ENCODE peak calls at places on chromosome 3, in seven cellular contexts. One of them, this sample, is unnamed.

GRCh38 chr3:49022751-49023171 is 840 bp downstream of the NDUFAF3 start:
- DNase-seq in hippocampal formation: no peak
- DNase-seq in activated T-cell treated with anti-CD3 and anti-CD28 coated beads, Interleukin-2, amount 50 U/mL, for 72 hours: no peak
- DNase-seq in heart left ventricle: no peak
- DNase-seq in amygdala: no peak
- DNase-seq in NCI-H82: peak; percentile 60
- DNase-seq in ELF-1: peak; percentile 53
- DNase-seq in this sample: no peak

GRCh38 chr3:101011086-101011485 is 17.9 kb upstream of the ABI3BP start:
- DNase-seq in ELF-1: no peak
- DNase-seq in NCI-H82: no peak
- DNase-seq in hippocampal formation: no peak
- DNase-seq in activated T-cell treated with anti-CD3 and anti-CD28 coated beads, Interleukin-2, amount 50 U/mL, for 72 hours: no peak
- DNase-seq in heart left ventricle: no peak
- DNase-seq in amygdala: no peak
- DNase-seq in this sample: no peak

GRCh38 chr3:172065967-172066762 is 26.8 kb downstream of the FNDC3B start:
- DNase-seq in ELF-1: no peak
- DNase-seq in amygdala: no peak
- DNase-seq in heart left ventricle: no peak
- DNase-seq in hippocampal formation: no peak
- DNase-seq in NCI-H82: peak; percentile 27
- DNase-seq in activated T-cell treated with anti-CD3 and anti-CD28 coated beads, Interleukin-2, amount 50 U/mL, for 72 hours: no peak
- DNase-seq in this sample: no peak

GRCh38 chr3:14415501-14415900 is 13.1 kb downstream of the SLC6A6 start:
- DNase-seq in ELF-1: peak; percentile 38
- DNase-seq in heart left ventricle: no peak
- DNase-seq in activated T-cell treated with anti-CD3 and anti-CD28 coated beads, Interleukin-2, amount 50 U/mL, for 72 hours: no peak
- DNase-seq in NCI-H82: no peak
- DNase-seq in hippocampal formation: no peak
- DNase-seq in amygdala: no peak
- DNase-seq in this sample: no peak

GRCh38 chr3:126373682-126374601 is 16.7 kb upstream of the KLF15 start:
- DNase-seq in ELF-1: no peak
- DNase-seq in activated T-cell treated with anti-CD3 and anti-CD28 coated beads, Interleukin-2, amount 50 U/mL, for 72 hours: no peak
- DNase-seq in heart left ventricle: no peak
- DNase-seq in NCI-H82: no peak
- DNase-seq in hippocampal formation: no peak
- DNase-seq in amygdala: peak; percentile 23
- DNase-seq in this sample: no peak

GRCh38 chr3:71951842-71952241 is 166.9 kb upstream of the PROK2 start:
- DNase-seq in hippocampal formation: no peak
- DNase-seq in ELF-1: no peak
- DNase-seq in heart left ventricle: no peak
- DNase-seq in amygdala: no peak
- DNase-seq in NCI-H82: no peak
- DNase-seq in activated T-cell treated with anti-CD3 and anti-CD28 coated beads, Interleukin-2, amount 50 U/mL, for 72 hours: no peak
- DNase-seq in this sample: no peak

GRCh38 chr3:16916840-16917239 is 32.1 kb downstream of the PLCL2 start:
- DNase-seq in amygdala: no peak
- DNase-seq in activated T-cell treated with anti-CD3 and anti-CD28 coated beads, Interleukin-2, amount 50 U/mL, for 72 hours: no peak
- DNase-seq in NCI-H82: no peak
- DNase-seq in ELF-1: no peak
- DNase-seq in hippocampal formation: no peak
- DNase-seq in heart left ventricle: no peak
- DNase-seq in this sample: no peak

GRCh38 chr3:48426944-48427629 is 2.8 kb downstream of the PLXNB1 start:
- DNase-seq in hippocampal formation: peak; percentile 52
- DNase-seq in activated T-cell treated with anti-CD3 and anti-CD28 coated beads, Interleukin-2, amount 50 U/mL, for 72 hours: no peak
- DNase-seq in heart left ventricle: no peak
- DNase-seq in NCI-H82: no peak
- DNase-seq in amygdala: peak; percentile 63
- DNase-seq in ELF-1: no peak
- DNase-seq in this sample: no peak

GRCh38 chr3:18423401-18424212 is 1.5 kb downstream of the SATB1 start:
- DNase-seq in amygdala: peak; percentile 41
- DNase-seq in NCI-H82: peak; percentile 74
- DNase-seq in activated T-cell treated with anti-CD3 and anti-CD28 coated beads, Interleukin-2, amount 50 U/mL, for 72 hours: peak; percentile 52
- DNase-seq in hippocampal formation: no peak
- DNase-seq in ELF-1: peak; percentile 34
- DNase-seq in heart left ventricle: peak; percentile 60
- DNase-seq in this sample: no peak

GRCh38 chr3:174125267-174125844 is 727.8 kb downstream of the NLGN1 start:
- DNase-seq in activated T-cell treated with anti-CD3 and anti-CD28 coated beads, Interleukin-2, amount 50 U/mL, for 72 hours: no peak
- DNase-seq in ELF-1: peak; percentile 20
- DNase-seq in NCI-H82: peak; percentile 90
- DNase-seq in hippocampal formation: no peak
- DNase-seq in amygdala: peak; percentile 6
- DNase-seq in heart left ventricle: no peak
- DNase-seq in this sample: no peak

GRCh38 chr3:58099850-58100249 is 91.6 kb downstream of the FLNB start:
- DNase-seq in ELF-1: no peak
- DNase-seq in hippocampal formation: no peak
- DNase-seq in activated T-cell treated with anti-CD3 and anti-CD28 coated beads, Interleukin-2, amount 50 U/mL, for 72 hours: no peak
- DNase-seq in amygdala: no peak
- DNase-seq in heart left ventricle: no peak
- DNase-seq in NCI-H82: no peak
- DNase-seq in this sample: no peak

GRCh38 chr3:193744822-193745684 is 152.0 kb downstream of the OPA1 start:
- DNase-seq in hippocampal formation: no peak
- DNase-seq in amygdala: no peak
- DNase-seq in activated T-cell treated with anti-CD3 and anti-CD28 coated beads, Interleukin-2, amount 50 U/mL, for 72 hours: no peak
- DNase-seq in NCI-H82: peak; percentile 85
- DNase-seq in heart left ventricle: no peak
- DNase-seq in ELF-1: peak; percentile 75
- DNase-seq in this sample: no peak

GRCh38 chr3:146115619-146116018 is 45.4 kb downstream of the PLOD2 start:
- DNase-seq in hippocampal formation: no peak
- DNase-seq in activated T-cell treated with anti-CD3 and anti-CD28 coated beads, Interleukin-2, amount 50 U/mL, for 72 hours: no peak
- DNase-seq in NCI-H82: no peak
- DNase-seq in ELF-1: no peak
- DNase-seq in amygdala: no peak
- DNase-seq in heart left ventricle: no peak
- DNase-seq in this sample: no peak

GRCh38 chr3:145395421-145395820 is 765.6 kb downstream of the PLOD2 start:
- DNase-seq in NCI-H82: no peak
- DNase-seq in activated T-cell treated with anti-CD3 and anti-CD28 coated beads, Interleukin-2, amount 50 U/mL, for 72 hours: no peak
- DNase-seq in amygdala: no peak
- DNase-seq in heart left ventricle: no peak
- DNase-seq in hippocampal formation: no peak
- DNase-seq in ELF-1: no peak
- DNase-seq in this sample: no peak

GRCh38 chr3:42906085-42906904 is at the start of gene ZNF662:
- DNase-seq in activated T-cell treated with anti-CD3 and anti-CD28 coated beads, Interleukin-2, amount 50 U/mL, for 72 hours: peak; percentile 57
- DNase-seq in amygdala: peak; percentile 53
- DNase-seq in hippocampal formation: peak; percentile 51
- DNase-seq in heart left ventricle: peak; percentile 60
- DNase-seq in ELF-1: peak; percentile 18
- DNase-seq in NCI-H82: peak; percentile 15
- DNase-seq in this sample: peak; percentile 40